ENCODE peak calls at places on chromosomes 4 and X, in eight cellular contexts. Q, M, B, H, W, O, X and L are unnamed samples.

GRCh38 chr4:173526034-173526482 is 4.0 kb downstream of the HAND2 start:
- DNase-seq in B (peak), X (no peak), O (no peak), H (peak), W (no peak), Q (no peak), M (peak), L (no peak)

GRCh38 chrX:155997436-155997835 is at the start of gene IL9R:
- DNase-seq in M (no peak), H (no peak), O (no peak), B (no peak), X (no peak), W (no peak), Q (no peak), L (no peak)

GRCh38 chr4:145076473-145076855 is 21.5 kb downstream of the ANAPC10 start:
- DNase-seq in O (no peak), X (no peak), B (no peak), W (no peak), M (no peak), H (no peak), Q (no peak), L (peak)

GRCh38 chrX:85114776-85115175 is 111.1 kb downstream of the APOOL start:
- DNase-seq in W (no peak), M (no peak), Q (no peak), B (no peak), H (peak), X (no peak), O (peak), L (no peak)

GRCh38 chrX:18889982-18890381 is 93.9 kb downstream of the PHKA2 start:
- DNase-seq in H (no peak), M (no peak), B (no peak), Q (no peak), O (no peak), X (no peak), W (no peak), L (no peak)

GRCh38 chrX:99117011-99117410 is 1293.1 kb downstream of the PCDH19 start:
- DNase-seq in O (no peak), W (no peak), H (peak), Q (no peak), B (no peak), X (no peak), M (no peak), L (no peak)

GRCh38 chrX:369563-370101 is 17.1 kb downstream of the PPP2R3B start:
- DNase-seq in W (no peak), Q (no peak), B (peak), X (no peak), O (no peak), M (no peak), H (no peak), L (no peak)

GRCh38 chrX:53440101-53440500 is 5.9 kb upstream of the HSD17B10 start:
- DNase-seq in B (no peak), X (no peak), W (no peak), Q (no peak), H (no peak), O (peak), M (no peak), L (no peak)

GRCh38 chr4:1579834-1580686 is 104.1 kb downstream of the FAM53A start:
- DNase-seq in Q (peak), W (peak), M (peak), B (peak), H (peak), O (peak), X (peak), L (no peak)

GRCh38 chrX:131072871-131073571 is 14.9 kb downstream of the ARHGAP36 start:
- DNase-seq in X (no peak), W (no peak), H (peak), Q (no peak), B (no peak), M (no peak), O (no peak), L (no peak)

GRCh38 chr4:80466618-80467017 is 131.1 kb downstream of the CFAP299 start:
- DNase-seq in Q (no peak), M (no peak), O (no peak), H (no peak), B (no peak), W (no peak), X (no peak), L (no peak)

GRCh38 chr4:183738081-183738673 is 79.1 kb downstream of the TRAPPC11 start:
- DNase-seq in B (no peak), H (no peak), W (peak), M (peak), O (peak), Q (no peak), X (peak), L (peak)

GRCh38 chr4:173272987-173273386 is 61.2 kb downstream of the HMGB2 start:
- DNase-seq in H (no peak), M (peak), W (no peak), B (no peak), Q (no peak), O (no peak), X (no peak), L (peak)

GRCh38 chr4:13137400-13137799 is 346.7 kb downstream of the RAB28 start:
- DNase-seq in W (no peak), Q (no peak), H (no peak), O (no peak), M (no peak), B (no peak), X (no peak), L (no peak)

GRCh38 chrX:13123857-13124345 is 79.5 kb upstream of the FAM9C start:
- DNase-seq in O (peak), B (no peak), X (no peak), W (peak), Q (no peak), M (peak), H (no peak), L (peak)

GRCh38 chrX:46648660-46649059 is 75.1 kb downstream of the CHST7 start:
- DNase-seq in Q (no peak), B (no peak), H (peak), W (no peak), M (no peak), O (no peak), X (no peak), L (no peak)

GRCh38 chr4:38275331-38275821 is 315.2 kb downstream of the PTTG2 start:
- DNase-seq in O (peak), M (no peak), W (peak), B (no peak), H (no peak), X (peak), Q (peak), L (no peak)

GRCh38 chr4:123340381-123340701 is 56.3 kb upstream of the SPRY1 start:
- DNase-seq in X (peak), H (no peak), M (peak), Q (peak), W (peak), O (peak), B (no peak), L (peak)

GRCh38 chr4:73868206-73869129 is 725 bp upstream of the CXCL1 start:
- DNase-seq in O (peak), X (no peak), H (peak), M (no peak), W (peak), B (no peak), Q (no peak), L (no peak)
- H3K4me3 ChIP-seq in O (peak), X (peak), H (peak), M (peak), W (peak), B (peak), Q (peak), L (peak)

GRCh38 chrX:55907968-55908607 is 190.5 kb downstream of the RRAGB start:
- DNase-seq in B (peak), Q (peak), O (peak), W (peak), M (peak), X (peak), H (peak), L (peak)
- TF ChIP-seq CTCF in B (peak), Q (peak), O (peak), W (no peak), M (peak), X (peak), H (peak), L (peak)

GRCh38 chr4:8548731-8549351 is 31.4 kb upstream of the GPR78 start:
- DNase-seq in O (peak), X (peak), W (no peak), Q (no peak), B (no peak), H (no peak), M (no peak), L (no peak)
- H3K4me3 ChIP-seq in O (no peak), X (peak), W (no peak), Q (no peak), B (no peak), H (no peak), M (no peak), L (no peak)

GRCh38 chrX:120769576-120770341 is 105.9 kb downstream of the CT47B1 start:
- DNase-seq in Q (peak), W (peak), M (peak), H (peak), B (peak), X (peak), O (peak), L (peak)
- TF ChIP-seq CTCF in Q (peak), W (peak), M (peak), H (peak), B (peak), X (peak), O (peak), L (peak)

GRCh38 chr4:43763029-43763610 is 685.5 kb downstream of the KCTD8 start:
- DNase-seq in H (peak), B (no peak), M (peak), W (no peak), O (no peak), X (no peak), Q (no peak), L (no peak)
- H3K4me3 ChIP-seq in H (no peak), B (no peak), M (no peak), W (no peak), O (no peak), X (no peak), Q (no peak), L (no peak)

DNA sequence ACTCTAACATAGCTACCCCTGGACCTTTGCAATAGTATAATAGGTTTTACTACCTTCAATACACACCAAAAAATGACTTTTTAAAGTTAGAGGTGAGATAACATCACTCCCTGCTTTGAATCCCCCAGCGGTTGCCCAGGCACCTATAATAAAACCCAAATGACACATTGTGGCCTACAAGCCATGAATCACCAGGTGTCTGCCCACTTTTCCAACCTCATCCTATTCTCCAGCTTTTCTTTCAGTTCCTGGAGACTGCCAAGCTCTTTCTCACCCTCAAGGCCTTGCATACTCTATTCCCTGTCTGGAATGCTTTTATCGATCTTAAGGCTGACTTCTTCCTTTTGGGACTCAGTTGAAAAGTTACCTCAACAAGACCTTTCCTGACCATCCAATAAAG is 16.4 kb upstream of the PRSS48 start:
- DNase-seq in B (no peak), M (peak), W (no peak), Q (no peak), O (peak), X (no peak), H (no peak), L (peak)
- TF ChIP-seq CTCF in B (no peak), M (no peak), W (no peak), Q (no peak), O (no peak), X (no peak), H (no peak), L (no peak)

DNA sequence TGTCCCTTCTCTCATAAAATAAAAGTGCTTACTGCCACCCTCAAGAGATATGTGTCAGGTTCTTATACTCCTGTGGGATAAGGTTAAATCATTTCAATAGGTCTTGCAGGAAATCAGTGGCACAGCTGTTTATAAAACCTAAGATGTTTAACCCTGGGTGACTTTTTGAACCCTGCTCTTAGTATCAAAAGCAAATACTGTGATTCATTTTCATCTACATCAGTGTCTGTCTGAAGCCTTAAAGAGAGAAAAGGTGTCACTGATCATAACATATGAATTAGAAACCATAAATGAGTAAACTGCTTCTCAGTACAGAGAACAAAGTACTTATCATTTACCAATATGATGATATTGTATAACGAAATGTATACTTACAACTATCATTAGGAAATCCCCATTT is 59.0 kb downstream of the CCSER1 start:
- DNase-seq in Q (no peak), O (no peak), H (no peak), W (no peak), M (no peak), B (no peak), X (no peak), L (no peak)
- H3K4me3 ChIP-seq in Q (no peak), O (no peak), H (no peak), W (no peak), M (no peak), B (no peak), X (no peak), L (no peak)

GRCh38 chrX:119981286-119982070 is 37.9 kb upstream of the NKAP start:
- DNase-seq in W (peak), H (peak), M (peak), O (peak), B (peak), X (no peak), Q (peak), L (peak)
- TF ChIP-seq CTCF in W (peak), H (peak), M (peak), O (peak), B (peak), X (peak), Q (peak), L (peak)

DNA sequence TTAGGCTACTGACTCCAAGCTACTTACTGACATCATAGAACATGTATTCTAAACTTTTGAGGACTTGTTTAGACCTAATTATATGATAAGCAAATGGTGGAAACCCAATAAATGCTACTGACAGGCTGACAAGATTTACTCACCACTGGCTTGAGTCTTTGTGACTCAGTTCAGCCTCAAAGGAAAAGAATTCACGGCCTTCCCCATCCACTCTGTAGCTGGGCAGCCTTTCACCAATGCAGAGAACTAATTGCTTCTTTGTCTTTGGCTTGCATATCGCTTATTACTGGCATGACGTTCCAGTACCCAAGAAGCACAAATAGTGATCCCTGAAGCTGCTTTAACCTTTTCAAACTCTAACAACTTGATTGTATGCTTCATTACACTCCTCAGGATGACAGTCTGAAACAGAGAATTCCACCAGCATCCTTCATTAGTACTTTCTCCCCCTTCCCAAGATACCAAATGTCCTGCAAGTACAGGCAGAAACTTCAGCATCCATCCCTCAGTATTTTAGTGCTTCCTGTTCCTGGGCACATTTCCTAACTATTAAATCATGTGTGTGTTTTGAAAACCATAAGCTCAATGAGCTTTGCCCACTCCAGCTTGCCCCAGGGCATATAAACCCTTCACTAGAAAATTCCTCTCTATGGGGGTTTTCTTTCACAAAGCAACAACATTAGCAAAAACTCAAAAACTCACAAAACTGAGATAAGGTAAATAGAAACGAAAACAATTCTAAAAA is 298.1 kb upstream of the SLC7A11 start:
- DNase-seq in X (no peak), B (no peak), Q (no peak), M (peak), W (no peak), H (no peak), O (peak), L (peak)
- H3K4me3 ChIP-seq in X (no peak), B (no peak), Q (no peak), M (no peak), W (no peak), H (no peak), O (no peak), L (no peak)